ENCODE peak calls at places on chromosomes 4 and X, in seven cellular contexts. L is Daoy; N is effector memory CD8-positive, alpha-beta T cell; Q is NCI-H1694 treated with DMSO at 0.1 percent for 48 hours; W is T-helper 2 cell; U is NCI-H345; K is NCI-H1105. R is an unnamed sample.

GRCh38 chr4:23084559-23085248 is 392.0 kb downstream of the GBA3 start:
- DNase-seq in L (peak), N (no peak), Q (no peak), W (no peak), U (no peak), K (no peak), R (no peak)

GRCh38 chrX:77505227-77505626 is 58.0 kb downstream of the FGF16 start:
- DNase-seq in L (no peak), N (no peak), Q (no peak), W (no peak), U (no peak), K (no peak), R (no peak)

GRCh38 chr4:182478475-182478874 is 235.3 kb downstream of the TENM3 start:
- DNase-seq in L (no peak), N (no peak), Q (peak), W (no peak), U (peak), K (peak), R (peak)

GRCh38 chr4:142719854-142720541 is 126.1 kb downstream of the INPP4B start:
- DNase-seq in L (no peak), N (no peak), Q (peak), W (no peak), U (peak), K (no peak), R (no peak)

GRCh38 chrX:119688856-119689455 is 4.0 kb downstream of the SEPTIN6 start:
- DNase-seq in L (no peak), N (no peak), Q (no peak), W (peak), U (no peak), K (no peak), R (no peak)

GRCh38 chr4:82851902-82852750 is 38.8 kb downstream of the SEC31A start:
- DNase-seq in L (peak), N (no peak), Q (peak), W (peak), U (no peak), K (peak), R (no peak)

GRCh38 chr4:158825443-158826036 is 56.7 kb downstream of the FNIP2 start:
- DNase-seq in L (no peak), N (no peak), Q (no peak), W (no peak), U (no peak), K (no peak), R (no peak)

GRCh38 chr4:10783351-10783750 is 98.8 kb upstream of the CLNK start:
- DNase-seq in L (peak), N (no peak), Q (no peak), W (no peak), U (no peak), K (no peak), R (no peak)

GRCh38 chrX:154046262-154046771 is 26.6 kb upstream of the IRAK1 start:
- DNase-seq in L (peak), N (no peak), Q (no peak), W (no peak), U (peak), K (no peak), R (no peak)

GRCh38 chrX:111867236-111867635 is 8.7 kb upstream of the TRPC5OS start:
- DNase-seq in L (no peak), N (no peak), Q (no peak), W (no peak), U (no peak), K (no peak), R (no peak)

GRCh38 chr4:107379054-107379869 is 340.8 kb downstream of the PAPSS1 start:
- DNase-seq in L (no peak), N (no peak), Q (no peak), W (no peak), U (no peak), K (no peak), R (no peak)

GRCh38 chrX:148609766-148610698 is 109.6 kb downstream of the AFF2 start:
- DNase-seq in L (no peak), N (no peak), Q (no peak), W (no peak), U (no peak), K (peak), R (no peak)

GRCh38 chr4:121597346-121597934 is 99.3 kb downstream of the ANXA5 start:
- DNase-seq in L (peak), N (no peak), Q (no peak), W (no peak), U (no peak), K (no peak), R (no peak)

GRCh38 chr4:104490770-104491395 is 3.8 kb downstream of the CXXC4 start:
- DNase-seq in L (peak), N (peak), Q (peak), W (peak), U (peak), K (peak), R (peak)

GRCh38 chrX:95076449-95076848 is 1402.4 kb downstream of the FAM133A start:
- DNase-seq in L (peak), N (no peak), Q (peak), W (no peak), U (peak), K (peak), R (no peak)

GRCh38 chrX:29641461-29641860 is 573.9 kb upstream of the MAGEB2 start:
- DNase-seq in L (no peak), N (no peak), Q (no peak), W (no peak), U (no peak), K (no peak), R (no peak)

GRCh38 chrX:130393451-130394074 is 8.1 kb upstream of the GPR119 start:
- DNase-seq in L (peak), N (no peak), Q (no peak), W (no peak), U (peak), K (peak), R (peak)

GRCh38 chrX:19678941-19679340 is 163.6 kb upstream of the MAP3K15 start:
- DNase-seq in L (peak), N (peak), Q (no peak), W (peak), U (no peak), K (no peak), R (no peak)

GRCh38 chr4:87219648-87220093 is 747 bp downstream of the KLHL8 start:
- DNase-seq in L (peak), N (no peak), Q (peak), W (no peak), U (peak), K (no peak), R (peak)

GRCh38 chr4:121358473-121358872 is 22.3 kb downstream of the QRFPR start:
- DNase-seq in L (no peak), N (no peak), Q (no peak), W (no peak), U (no peak), K (no peak), R (no peak)

GRCh38 chr4:164807611-164808010 is 53.7 kb downstream of the SMIM31 start:
- DNase-seq in L (peak), N (no peak), Q (no peak), W (no peak), U (no peak), K (no peak), R (no peak)

GRCh38 chr4:22246816-22247215 is 269.1 kb downstream of the ADGRA3 start:
- DNase-seq in L (no peak), N (no peak), Q (no peak), W (no peak), U (no peak), K (no peak), R (no peak)

GRCh38 chr4:14059006-14059405 is 431.5 kb upstream of the BOD1L1 start:
- DNase-seq in L (no peak), N (no peak), Q (no peak), W (no peak), U (no peak), K (no peak), R (no peak)

GRCh38 chrX:29671426-29671825 is 543.9 kb upstream of the MAGEB2 start:
- DNase-seq in L (no peak), N (no peak), Q (no peak), W (no peak), U (no peak), K (no peak), R (no peak)

GRCh38 chrX:108091878-108092291 is 307 bp downstream of the ATG4A start:
- DNase-seq in L (no peak), N (no peak), Q (peak), W (no peak), U (peak), K (no peak), R (no peak)

GRCh38 chr4:12692815-12693214 is 791.3 kb downstream of the RAB28 start:
- DNase-seq in L (no peak), N (no peak), Q (no peak), W (no peak), U (no peak), K (no peak), R (no peak)

R was measured in NCI-H1092.